ENCODE peak calls at places on chromosomes 4 and X, in nine cellular contexts. P is SK-N-SH, L is hepatocyte, E is GM23248, F is OCI-LY7, J is PC-3, Q is neural progenitor cell, T is HCT116, X is GM23338. G is an unnamed sample.

GRCh38 chrX:124211312-124211942 is 121.0 kb upstream of the TEX13D start:
- DNase-seq in P (peak), T (peak), J (peak), E (peak), X (peak), L (peak), F (peak), Q (peak), G (peak)

GRCh38 chr4:139606600-139607301 is 50.7 kb upstream of the SETD7 start:
- DNase-seq in E (peak), T (no peak), P (no peak), X (no peak), Q (no peak), J (peak), L (no peak), F (no peak), G (peak)

GRCh38 chrX:40661489-40661888 is 14.1 kb upstream of the CXorf38 start:
- DNase-seq in L (no peak), P (no peak), Q (no peak), F (no peak), J (no peak), X (no peak), T (no peak), E (no peak), G (no peak)

GRCh38 chr4:128471576-128471975 is 184.0 kb upstream of the PGRMC2 start:
- DNase-seq in P (no peak), E (peak), X (no peak), F (no peak), L (no peak), T (no peak), J (peak), Q (no peak), G (no peak)

GRCh38 chr4:52750819-52751348 is 341 bp downstream of the ERVMER34-1 start:
- DNase-seq in J (peak), Q (no peak), E (peak), T (peak), X (peak), P (no peak), L (peak), F (no peak), G (no peak)

GRCh38 chrX:68508799-68509198 is 9.9 kb downstream of the YIPF6 start:
- DNase-seq in F (no peak), J (peak), T (no peak), X (peak), L (no peak), Q (peak), P (no peak), E (peak), G (no peak)

GRCh38 chrX:63299596-63299995 is 51.5 kb downstream of the SPIN4 start:
- DNase-seq in Q (no peak), E (no peak), T (no peak), P (no peak), X (no peak), L (no peak), J (no peak), F (no peak), G (no peak)

GRCh38 chr4:107210450-107211239 is 174.5 kb upstream of the DKK2 start:
- DNase-seq in P (no peak), F (no peak), Q (no peak), E (peak), X (no peak), J (no peak), T (no peak), L (no peak), G (peak)

GRCh38 chr4:156193800-156194199 is 240.1 kb upstream of the CTSO start:
- DNase-seq in F (no peak), L (no peak), P (no peak), J (no peak), E (no peak), X (no peak), T (no peak), Q (no peak), G (peak)

GRCh38 chr4:62275470-62275869 is 1075.3 kb downstream of the ADGRL3 start:
- DNase-seq in Q (no peak), E (no peak), L (no peak), F (no peak), P (no peak), J (no peak), T (no peak), X (no peak), G (peak)

GRCh38 chr4:141435446-141436225 is 200.7 kb upstream of the IL15 start:
- DNase-seq in X (no peak), Q (no peak), P (no peak), T (no peak), J (peak), E (peak), F (no peak), L (no peak), G (no peak)

GRCh38 chrX:9498236-9498635 is 33.4 kb downstream of the TBL1X start:
- DNase-seq in Q (no peak), J (no peak), L (no peak), E (no peak), T (no peak), P (peak), F (no peak), X (no peak), G (no peak)

GRCh38 chrX:132468454-132468853 is 20.4 kb downstream of the MBNL3 start:
- DNase-seq in L (no peak), Q (no peak), J (no peak), E (no peak), T (no peak), X (no peak), F (no peak), P (no peak), G (no peak)

GRCh38 chrX:100928660-100929613 is at the start of gene XKRX:
- DNase-seq in J (peak), X (peak), T (peak), P (peak), L (peak), E (peak), F (peak), Q (peak), G (peak)

GRCh38 chr4:176333076-176333475 is 13.3 kb downstream of the SPCS3 start:
- DNase-seq in F (no peak), E (no peak), P (no peak), L (no peak), T (no peak), J (no peak), X (no peak), Q (no peak), G (no peak)

DNA sequence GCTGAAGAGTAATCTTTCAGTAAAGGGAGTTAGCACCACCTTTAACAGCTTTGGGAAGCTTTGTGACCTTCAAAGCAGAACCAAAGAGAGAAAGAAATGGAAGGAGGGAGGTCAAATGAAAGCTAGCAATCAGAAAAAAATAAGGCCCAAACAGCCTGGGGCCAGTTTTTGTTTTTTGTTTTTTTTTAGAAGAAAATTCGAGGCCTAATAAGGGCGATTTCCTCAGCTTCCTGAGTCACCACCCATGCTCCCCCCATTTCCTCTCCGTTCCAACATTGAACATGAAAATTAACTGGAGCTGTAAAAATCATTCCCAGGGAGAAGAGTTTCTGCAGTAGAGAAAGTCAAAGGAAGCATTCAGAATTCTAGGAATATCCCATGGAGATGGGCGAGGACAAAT is 115.1 kb downstream of the SH3KBP1 start:
- DNase-seq in T (no peak), P (no peak), Q (no peak), E (peak), F (no peak), J (peak), L (no peak), X (peak), G (no peak)
- TF ChIP-seq EZH2phosphoT487 in T (no peak), P (no peak), Q (no peak), E (no peak), F (no peak), J (no peak), L (no peak), X (no peak), G (no peak)

GRCh38 chr4:109946120-109946519 is 33.4 kb downstream of the EGF start:
- DNase-seq in T (no peak), L (no peak), E (no peak), F (no peak), X (no peak), Q (no peak), J (no peak), P (no peak), G (no peak)

GRCh38 chr4:109939153-109939552 is 26.5 kb downstream of the EGF start:
- DNase-seq in P (no peak), L (no peak), T (no peak), Q (no peak), X (no peak), J (no peak), E (no peak), F (no peak), G (no peak)

GRCh38 chr4:109945056-109945455 is 32.4 kb downstream of the EGF start:
- DNase-seq in X (no peak), Q (no peak), T (no peak), P (no peak), F (no peak), E (peak), L (no peak), J (peak), G (no peak)

GRCh38 chr4:109943745-109944144 is 31.1 kb downstream of the EGF start:
- DNase-seq in J (no peak), X (no peak), P (no peak), F (no peak), T (no peak), L (no peak), Q (no peak), E (no peak), G (no peak)

GRCh38 chr4:109942292-109942926 is 29.7 kb downstream of the EGF start:
- DNase-seq in T (no peak), Q (no peak), L (no peak), F (no peak), E (peak), J (no peak), P (no peak), X (no peak), G (no peak)
- H3K4me3 ChIP-seq in T (no peak), Q (no peak), L (no peak), F (no peak), E (no peak), J (no peak), P (no peak), X (no peak), G (no peak)

GRCh38 chrX:39595977-39596376 is 501.8 kb downstream of the BCOR start:
- DNase-seq in J (no peak), E (no peak), X (no peak), L (no peak), T (no peak), P (no peak), F (no peak), Q (no peak), G (no peak)
- TF ChIP-seq EZH2phosphoT487 in J (no peak), E (no peak), X (no peak), L (no peak), T (no peak), P (no peak), F (no peak), Q (no peak), G (no peak)

GRCh38 chr4:190015538-190016368 is 11.3 kb downstream of the FRG2 start:
- DNase-seq in T (no peak), P (peak), J (no peak), X (peak), Q (peak), L (no peak), F (no peak), E (peak), G (no peak)

GRCh38 chr4:190016369-190017289 is 10.4 kb downstream of the FRG2 start:
- DNase-seq in F (no peak), L (no peak), E (no peak), J (no peak), P (peak), Q (peak), X (no peak), T (no peak), G (no peak)

GRCh38 chr4:190018201-190018920 is 8.7 kb downstream of the FRG2 start:
- DNase-seq in F (no peak), T (no peak), X (peak), P (no peak), J (no peak), L (no peak), Q (no peak), E (no peak), G (no peak)

GRCh38 chr4:190017357-190018200 is 9.5 kb downstream of the FRG2 start:
- DNase-seq in F (no peak), X (peak), Q (peak), E (peak), J (no peak), P (peak), L (peak), T (no peak), G (no peak)

DNA sequence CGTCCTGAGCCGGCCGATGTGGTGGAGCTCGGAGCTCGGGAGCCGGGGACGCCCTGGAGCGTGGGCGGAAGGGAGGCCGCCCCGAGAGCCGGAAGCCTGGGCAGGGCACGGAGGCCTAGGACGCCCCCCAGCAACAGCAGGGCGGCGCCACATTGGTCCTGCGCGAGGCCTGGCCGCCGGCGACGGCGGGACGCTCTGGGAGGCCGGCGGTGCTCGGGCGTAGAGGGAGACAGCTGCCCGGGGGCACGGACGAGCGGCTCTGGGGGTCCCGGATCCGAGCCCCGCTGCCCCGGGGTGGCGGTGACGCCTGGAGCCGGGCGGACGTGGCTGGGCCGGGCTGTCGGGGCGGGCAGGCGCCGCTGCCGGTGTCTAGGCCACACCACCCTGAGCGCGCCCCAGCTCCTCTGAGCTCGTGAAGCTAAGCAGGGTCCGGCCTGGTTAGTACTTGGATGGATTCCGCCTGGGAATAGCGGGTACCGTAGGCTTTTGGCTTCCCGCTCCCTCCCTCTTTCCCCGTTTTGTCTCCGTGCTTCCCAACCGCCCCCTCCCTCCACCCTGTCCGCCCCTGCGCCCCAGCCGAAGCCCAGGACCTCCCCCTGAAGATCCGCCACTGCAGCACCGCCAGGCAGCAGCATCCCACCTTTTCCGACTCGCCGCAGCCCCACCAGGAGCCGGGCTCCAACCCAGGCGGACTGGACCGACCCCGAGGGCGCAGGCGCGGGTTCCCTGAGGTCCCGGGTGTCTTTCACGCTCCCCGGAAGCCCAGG is 12.1 kb downstream of the FRG2 start:
- DNase-seq in F (no peak), X (peak), L (peak), P (peak), Q (peak), J (no peak), E (peak), T (no peak), G (no peak)
- H3K4me3 ChIP-seq in F (no peak), X (peak), L (no peak), P (no peak), Q (peak), J (no peak), E (peak), T (no peak), G (no peak)

G was measured in MM.1S.